ENCODE peak calls at places on chromosomes 11 and 22, in seven cellular contexts. K is left ventricle myocardium inferior, F is sigmoid colon, Z is bronchial epithelial cell, G is spleen, M is fibroblast of villous mesenchyme, T is pancreas. W is an unnamed sample.

GRCh38 chr11:88469828-88470227 is 132.3 kb upstream of the CTSC start:
- DNase-seq in Z (no peak), K (no peak), T (no peak), F (no peak), M (no peak), G (no peak), W (no peak)

GRCh38 chr11:96045622-96046456 is 121.9 kb upstream of the MTMR2 start:
- DNase-seq in F (peak), G (no peak), K (peak), M (peak), Z (peak), T (no peak), W (no peak)

GRCh38 chr11:63564785-63565350 is 1.7 kb upstream of the PLAAT2 start:
- DNase-seq in K (no peak), G (no peak), F (no peak), T (no peak), Z (peak), M (peak), W (peak)

GRCh38 chr22:27805841-27806240 is 4.3 kb upstream of the MN1 start:
- DNase-seq in K (no peak), Z (no peak), F (no peak), G (no peak), T (no peak), M (no peak), W (no peak)

GRCh38 chr11:126546191-126546590 is 190.7 kb downstream of the ST3GAL4 start:
- DNase-seq in F (no peak), T (no peak), Z (no peak), G (no peak), K (no peak), M (no peak), W (no peak)

GRCh38 chr11:17686185-17686980 is 33.0 kb upstream of the MYOD1 start:
- DNase-seq in T (no peak), M (no peak), F (no peak), G (no peak), Z (no peak), K (no peak), W (no peak)

GRCh38 chr22:37054600-37055365 is 3.2 kb downstream of the KCTD17 start:
- DNase-seq in K (no peak), F (no peak), G (no peak), Z (no peak), M (no peak), T (no peak), W (no peak)

GRCh38 chr11:62124186-62125113 is 639 bp downstream of the INCENP start:
- DNase-seq in K (peak), F (peak), T (peak), M (peak), Z (peak), G (no peak), W (peak)

GRCh38 chr11:33689506-33689905 is 11.1 kb downstream of the C11orf91 start:
- DNase-seq in F (no peak), Z (no peak), T (no peak), K (no peak), G (no peak), M (no peak), W (no peak)

GRCh38 chr22:37345863-37346514 is 63.7 kb downstream of the CYTH4 start:
- DNase-seq in K (peak), M (peak), T (peak), G (no peak), F (no peak), Z (peak), W (peak)

GRCh38 chr11:5690216-5690615 is 626 bp downstream of the TRIM22 start:
- DNase-seq in M (peak), F (no peak), Z (peak), G (no peak), T (no peak), K (no peak), W (no peak)

GRCh38 chr11:93517041-93517440 is 26.1 kb downstream of the SMCO4 start:
- DNase-seq in G (no peak), T (no peak), F (no peak), Z (no peak), K (no peak), M (no peak), W (no peak)

GRCh38 chr11:35553831-35554230 is 28.4 kb upstream of the PAMR1 start:
- DNase-seq in T (no peak), K (no peak), Z (peak), M (peak), F (no peak), G (no peak), W (no peak)

DNA sequence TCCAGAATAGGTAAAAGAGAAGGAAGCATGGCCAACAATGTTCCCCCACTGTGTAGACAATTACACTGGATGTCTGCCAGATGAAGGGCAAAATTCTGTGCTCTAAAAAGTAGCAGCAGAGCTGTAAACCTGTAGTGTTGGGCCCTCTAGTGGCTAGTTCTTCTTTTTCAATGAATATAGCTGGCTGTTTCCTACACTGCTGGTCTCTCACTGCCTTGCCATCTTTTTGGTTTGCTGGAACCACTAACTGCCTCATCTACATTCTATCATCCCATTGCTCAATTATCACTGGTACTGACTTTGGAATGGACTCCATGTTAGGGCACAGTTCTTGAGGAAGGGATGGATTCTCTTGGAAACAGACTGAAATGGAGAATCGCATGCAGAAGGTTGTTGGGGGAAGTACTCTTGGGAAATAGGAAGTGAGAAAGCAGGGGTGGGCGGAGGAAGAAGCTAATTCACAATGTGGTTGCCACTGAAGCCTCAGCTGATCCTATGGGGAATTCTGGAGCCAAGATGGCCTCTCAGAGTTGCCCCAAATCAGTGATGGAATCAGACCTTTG is 17.9 kb downstream of the KCNE3 start:
- DNase-seq in K (no peak), Z (peak), T (no peak), F (peak), G (no peak), M (peak), W (peak)
- TF ChIP-seq CTCF in K (peak), Z (peak), T (peak), F (peak), G (peak), M (peak), W (peak)

GRCh38 chr11:43944761-43945311 is 2.4 kb downstream of the C11orf96 start:
- DNase-seq in F (peak), T (peak), G (peak), M (peak), Z (no peak), K (peak), W (peak)

GRCh38 chr11:43947815-43948214 is 5.4 kb downstream of the C11orf96 start:
- DNase-seq in M (no peak), Z (no peak), F (no peak), K (no peak), T (no peak), G (peak), W (no peak)

GRCh38 chr11:43948341-43949185 is 6.1 kb downstream of the C11orf96 start:
- DNase-seq in Z (no peak), F (no peak), K (no peak), T (no peak), G (no peak), M (no peak), W (no peak)

GRCh38 chr11:43943931-43944751 is 1.7 kb downstream of the C11orf96 start:
- DNase-seq in G (peak), T (peak), K (no peak), F (peak), M (peak), Z (no peak), W (peak)

DNA sequence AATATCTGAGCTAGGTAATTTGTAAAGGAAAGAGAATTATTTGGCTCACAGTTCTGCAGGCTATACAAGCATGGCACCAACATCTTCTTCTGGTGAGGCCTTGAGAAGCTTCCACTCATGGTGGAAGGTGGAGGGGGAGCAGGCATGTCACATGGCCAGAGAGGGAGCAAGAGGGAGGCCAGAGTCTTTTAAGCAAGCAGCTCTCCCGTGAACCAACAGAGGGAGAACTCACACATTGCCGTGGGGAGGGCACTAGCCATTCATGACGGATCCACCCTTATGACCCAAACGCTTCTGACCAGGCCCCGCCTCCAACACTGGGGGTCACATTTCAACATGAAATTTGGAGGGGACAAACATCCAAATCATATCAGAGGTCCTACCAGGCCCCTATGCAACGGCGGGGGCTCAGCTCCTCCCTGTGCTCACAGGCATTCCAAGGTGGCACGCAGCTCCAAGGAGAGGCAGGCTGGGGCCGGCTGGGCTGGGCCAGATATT is 4.6 kb downstream of the C11orf96 start:
- DNase-seq in Z (no peak), F (no peak), T (no peak), G (peak), M (peak), K (no peak), W (no peak)
- TF ChIP-seq CTCF in Z (peak), F (no peak), T (no peak), G (no peak), M (peak), K (peak), W (peak)

DNA sequence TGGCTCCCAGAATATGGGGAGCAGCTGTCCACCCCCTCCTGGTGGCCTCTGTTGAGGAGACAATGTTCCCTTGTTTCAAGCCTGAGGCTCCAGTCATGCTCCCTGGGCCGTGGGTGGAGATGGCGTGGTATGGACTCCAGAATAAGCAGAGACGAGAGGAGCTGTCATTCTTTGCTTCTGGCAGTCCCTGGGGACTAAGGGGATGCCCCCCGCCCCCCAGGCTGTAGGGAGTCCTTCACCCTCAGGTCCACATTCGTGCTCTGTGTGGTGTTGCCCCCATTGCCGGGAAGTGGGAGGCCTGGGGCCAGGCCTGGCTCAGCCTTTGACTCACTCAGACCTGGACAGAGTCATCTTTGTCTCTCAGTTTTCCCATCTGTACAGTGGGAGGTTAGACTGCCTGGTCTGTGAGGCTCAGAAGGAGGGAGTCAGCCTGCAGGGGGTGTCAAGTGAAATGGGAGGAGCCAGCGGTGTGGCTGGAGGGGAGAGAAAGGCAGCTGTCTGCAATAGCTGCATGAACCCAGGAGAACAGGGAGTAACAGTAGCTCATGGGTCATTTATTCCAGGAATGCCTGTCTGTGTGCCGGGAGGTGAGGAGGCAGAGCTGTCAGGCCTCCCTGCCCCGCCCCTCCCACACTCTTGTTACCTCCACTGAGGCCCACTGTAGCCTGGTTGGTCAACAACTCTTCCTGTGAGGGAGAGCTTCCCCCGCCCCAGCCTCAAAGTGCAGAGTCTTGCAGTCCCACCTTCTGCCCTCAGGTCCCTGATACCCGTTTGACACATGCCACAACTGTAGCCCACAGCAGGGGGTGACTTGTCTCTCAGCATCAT is 6.3 kb downstream of the ARHGEF17 start:
- DNase-seq in M (peak), F (peak), T (no peak), K (peak), G (no peak), Z (no peak), W (no peak)
- TF ChIP-seq CTCF in M (no peak), F (no peak), T (no peak), K (no peak), G (no peak), Z (no peak), W (no peak)

GRCh38 chr22:35352214-35353111 is 28.4 kb upstream of the HMOX1 start:
- DNase-seq in Z (peak), G (peak), F (peak), K (peak), M (no peak), T (no peak), W (no peak)
- TF ChIP-seq CTCF in Z (no peak), G (peak), F (no peak), K (no peak), M (peak), T (no peak), W (no peak)

GRCh38 chr11:111530091-111530490 is 10.4 kb upstream of the LAYN start:
- DNase-seq in M (peak), K (no peak), G (no peak), F (no peak), Z (peak), T (no peak), W (no peak)

GRCh38 chr11:111531156-111531555 is 9.4 kb upstream of the LAYN start:
- DNase-seq in G (no peak), T (no peak), K (no peak), M (no peak), Z (peak), F (no peak), W (no peak)

GRCh38 chr11:111527279-111527678 is 12.7 kb downstream of the HOATZ start:
- DNase-seq in K (no peak), M (no peak), F (no peak), G (no peak), T (no peak), Z (no peak), W (no peak)

GRCh38 chr11:111526501-111526900 is 11.9 kb downstream of the HOATZ start:
- DNase-seq in K (no peak), F (no peak), T (no peak), Z (peak), M (peak), G (no peak), W (no peak)

GRCh38 chr11:111528557-111528956 is 12.0 kb upstream of the LAYN start:
- DNase-seq in Z (peak), F (no peak), G (no peak), K (no peak), M (no peak), T (no peak), W (no peak)
- TF ChIP-seq CTCF in Z (no peak), F (no peak), G (no peak), K (no peak), M (no peak), T (no peak), W (no peak)

DNA sequence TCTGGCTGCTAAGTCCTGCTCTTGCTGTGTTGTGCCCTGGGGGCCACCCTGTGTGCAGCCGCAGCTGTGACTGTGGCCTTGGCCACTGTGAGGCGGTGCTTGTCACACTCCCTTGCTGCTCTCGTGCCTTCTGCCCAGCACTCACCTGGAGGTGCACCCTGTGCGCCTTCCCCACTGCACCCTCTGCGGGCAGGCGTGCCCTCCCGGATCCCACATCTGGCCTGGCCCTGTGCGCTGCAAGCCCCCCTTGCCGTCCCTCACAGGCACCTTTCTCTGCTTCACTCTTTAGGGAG is 27.2 kb downstream of the TBX1 start:
- DNase-seq in T (peak), M (no peak), K (no peak), Z (no peak), G (peak), F (no peak), W (no peak)
- TF ChIP-seq CTCF in T (no peak), M (no peak), K (no peak), Z (no peak), G (no peak), F (no peak), W (no peak)

DNA sequence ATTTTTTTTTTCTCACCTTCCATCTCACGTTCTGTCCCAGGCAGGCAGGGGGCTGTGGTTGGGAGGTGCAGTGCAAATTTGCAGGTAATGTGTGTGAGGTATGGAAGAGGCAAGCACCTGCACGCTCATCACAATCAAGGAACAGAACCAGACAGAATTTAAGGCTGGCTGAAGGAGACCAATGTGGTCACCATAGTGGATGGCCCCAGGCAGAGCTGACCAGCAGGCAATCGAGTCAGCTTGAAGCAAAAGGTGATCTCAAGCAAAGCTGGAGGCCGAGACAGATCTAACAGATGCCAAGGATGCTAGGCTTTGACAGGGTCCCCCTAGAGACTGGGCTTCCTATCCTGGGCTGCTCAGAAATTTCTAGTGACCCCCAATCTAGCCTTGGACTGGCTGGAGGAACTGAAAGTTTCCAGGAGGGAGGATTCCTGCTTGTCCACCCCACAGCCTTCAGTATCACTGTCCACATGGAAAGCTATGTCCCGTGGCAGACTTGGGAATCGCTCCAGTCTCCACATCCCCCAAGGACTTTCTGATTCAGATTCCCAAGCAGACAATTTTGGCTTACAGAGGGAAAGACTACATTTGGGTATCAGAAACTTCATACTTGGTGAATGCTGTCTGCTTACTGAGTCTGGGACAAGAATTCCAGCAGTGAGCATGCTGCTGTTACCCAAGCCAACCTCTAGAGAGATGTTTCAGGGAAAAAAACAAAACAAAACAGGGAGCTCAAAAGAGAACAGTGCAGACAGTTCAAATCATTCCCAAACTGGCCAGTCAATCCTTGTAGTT is 9.0 kb upstream of the MICAL3 start:
- DNase-seq in Z (no peak), G (peak), M (no peak), F (no peak), K (no peak), T (no peak), W (no peak)
- TF ChIP-seq CTCF in Z (no peak), G (no peak), M (no peak), F (no peak), K (peak), T (no peak), W (no peak)

GRCh38 chr11:67615455-67616430 is 9.0 kb downstream of the NDUFV1 start:
- DNase-seq in K (no peak), T (peak), F (no peak), Z (no peak), G (peak), M (no peak), W (peak)
- TF ChIP-seq CTCF in K (peak), T (peak), F (no peak), Z (peak), G (peak), M (peak), W (peak)